ENCODE peak calls at places on chromosomes 1 and 21, in four cellular contexts. R, O, J and I are unnamed samples.

GRCh38 chr21:42140196-42140934 is 69.2 kb downstream of the UMODL1 start:
- DNase-seq in O (no peak), J (no peak), R (no peak), I (no peak)

GRCh38 chr1:64703600-64703999 is 41.3 kb upstream of the RAVER2 start:
- DNase-seq in R (no peak), J (no peak), O (no peak), I (no peak)

GRCh38 chr1:116832932-116833578 is 76.7 kb upstream of the PTGFRN start:
- DNase-seq in R (no peak), O (no peak), J (no peak), I (no peak)

GRCh38 chr1:87044840-87045239 is 130.4 kb downstream of the HS2ST1 start:
- DNase-seq in R (no peak), J (peak), O (no peak), I (no peak)

GRCh38 chr1:156785458-156785857 is 18.1 kb downstream of the PRCC start:
- DNase-seq in O (no peak), J (no peak), R (no peak), I (no peak)

GRCh38 chr1:233641029-233641428 is 27.1 kb downstream of the KCNK1 start:
- DNase-seq in O (no peak), J (no peak), R (no peak), I (no peak)

GRCh38 chr1:22868331-22868730 is 104.3 kb downstream of the LACTBL1 start:
- DNase-seq in O (no peak), J (no peak), R (no peak), I (no peak)

GRCh38 chr1:220462756-220463155 is 65.2 kb upstream of the MARK1 start:
- DNase-seq in R (no peak), O (no peak), J (no peak), I (no peak)

GRCh38 chr21:33734818-33735217 is 92.5 kb downstream of the ITSN1 start:
- DNase-seq in R (no peak), J (no peak), O (no peak), I (no peak)

GRCh38 chr1:64616039-64616438 is 128.8 kb upstream of the RAVER2 start:
- DNase-seq in J (no peak), O (no peak), R (no peak), I (no peak)

GRCh38 chr1:207868252-207868768 is 42.6 kb downstream of the CD34 start:
- DNase-seq in R (peak), O (no peak), J (peak), I (no peak)

GRCh38 chr1:96191165-96191564 is 530.4 kb upstream of the PTBP2 start:
- DNase-seq in J (no peak), R (no peak), O (no peak), I (no peak)

GRCh38 chr1:165858928-165859845 is 31.8 kb downstream of the UCK2 start:
- DNase-seq in J (no peak), O (no peak), R (no peak), I (no peak)

GRCh38 chr1:169495050-169495740 is 9.5 kb upstream of the SLC19A2 start:
- DNase-seq in R (no peak), J (no peak), O (no peak), I (no peak)

GRCh38 chr1:57889686-57890360 is 466.0 kb upstream of the DAB1 start:
- DNase-seq in R (no peak), O (no peak), J (no peak), I (no peak)

GRCh38 chr1:113987259-113987658 is 8.0 kb downstream of the OLFML3 start:
- DNase-seq in J (no peak), R (no peak), O (no peak), I (no peak)

GRCh38 chr1:186503210-186503609 is 42.3 kb upstream of the PDC start:
- DNase-seq in R (peak), O (no peak), J (no peak), I (no peak)

GRCh38 chr1:40720493-40720892 is 29.0 kb downstream of the NFYC start:
- DNase-seq in J (no peak), R (no peak), O (no peak), I (no peak)